ENCODE peak calls at places on chromosomes 7 and 10, in nine cellular contexts. Q, V, K, Z, P, H, A, X and G are unnamed samples.

GRCh38 chr10:26573674-26574073 is 123.8 kb upstream of the PDSS1 start:
- DNase-seq in Q (no peak), V (no peak), K (no peak), Z (no peak), P (no peak), H (peak; percentile 63), A (no peak), X (no peak), G (no peak)

GRCh38 chr7:130197094-130197493 is 8.1 kb downstream of the TMEM209 start:
- DNase-seq in Q (no peak), V (no peak), K (no peak), Z (no peak), P (no peak), H (no peak), A (no peak), X (no peak), G (no peak)

GRCh38 chr10:129921065-129921670 is 42.9 kb downstream of the EBF3 start:
- DNase-seq in Q (no peak), V (no peak), K (no peak), Z (no peak), P (no peak), H (no peak), A (no peak), X (no peak), G (no peak)

GRCh38 chr10:33015798-33016547 is 57.9 kb upstream of the ITGB1 start:
- DNase-seq in Q (no peak), V (no peak), K (no peak), Z (no peak), P (peak; percentile 87), H (no peak), A (no peak), X (peak; percentile 86), G (no peak)

GRCh38 chr7:148999166-148999565 is 29.1 kb downstream of the PDIA4 start:
- DNase-seq in Q (no peak), V (no peak), K (no peak), Z (no peak), P (no peak), H (no peak), A (no peak), X (no peak), G (no peak)

GRCh38 chr7:34091330-34091917 is 186.1 kb downstream of the BMPER start:
- DNase-seq in Q (no peak), V (peak; percentile 14), K (no peak), Z (no peak), P (peak; percentile 70), H (peak; percentile 78), A (peak; percentile 33), X (peak; percentile 69), G (peak; percentile 39)

GRCh38 chr7:93442478-93443224 is 131.9 kb downstream of the CALCR start:
- DNase-seq in Q (peak; percentile 39), V (peak; percentile 53), K (no peak), Z (no peak), P (peak; percentile 63), H (peak; percentile 86), A (peak; percentile 34), X (peak; percentile 13), G (peak; percentile 81)

GRCh38 chr7:142855756-142856564 is 1.1 kb downstream of the EPHB6 start:
- DNase-seq in Q (peak; percentile 73), V (no peak), K (peak; percentile 55), Z (peak; percentile 33), P (peak; percentile 15), H (no peak), A (peak; percentile 52), X (no peak), G (no peak)

GRCh38 chr7:28921822-28922221 is 36.3 kb downstream of the TRIL start:
- DNase-seq in Q (peak; percentile 29), V (peak; percentile 75), K (no peak), Z (no peak), P (peak; percentile 83), H (peak; percentile 83), A (peak; percentile 52), X (peak; percentile 68), G (peak; percentile 69)

GRCh38 chr10:11532329-11532728 is 79.1 kb downstream of the USP6NL start:
- DNase-seq in Q (no peak), V (no peak), K (no peak), Z (no peak), P (no peak), H (no peak), A (no peak), X (peak; percentile 51), G (peak; percentile 35)

GRCh38 chr7:120993575-120994191 is 5.2 kb downstream of the CPED1 start:
- DNase-seq in Q (no peak), V (no peak), K (no peak), Z (no peak), P (peak; percentile 87), H (no peak), A (no peak), X (peak; percentile 56), G (no peak)

GRCh38 chr10:49115796-49116508 is 630 bp upstream of the VSTM4 start:
- DNase-seq in Q (no peak), V (no peak), K (no peak), Z (no peak), P (no peak), H (no peak), A (no peak), X (no peak), G (no peak)

GRCh38 chr10:97587183-97587582 is 2.3 kb upstream of the C10orf62 start:
- DNase-seq in Q (no peak), V (no peak), K (no peak), Z (no peak), P (no peak), H (no peak), A (no peak), X (no peak), G (no peak)

GRCh38 chr10:11871470-11871869 is 48.3 kb downstream of the PROSER2 start:
- DNase-seq in Q (peak; percentile 15), V (no peak), K (no peak), Z (no peak), P (no peak), H (no peak), A (no peak), X (peak; percentile 12), G (no peak)

GRCh38 chr7:149140784-149141183 is 6.5 kb upstream of the ZNF398 start:
- DNase-seq in Q (no peak), V (no peak), K (no peak), Z (no peak), P (peak; percentile 21), H (no peak), A (no peak), X (peak; percentile 22), G (no peak)

GRCh38 chr10:12579954-12580858 is 230.9 kb downstream of the CAMK1D start:
- DNase-seq in Q (no peak), V (no peak), K (no peak), Z (no peak), P (peak; percentile 47), H (no peak), A (no peak), X (no peak), G (no peak)

GRCh38 chr7:155796381-155797261 is 15.6 kb downstream of the SHH start:
- DNase-seq in Q (peak; percentile 74), V (peak; percentile 71), K (no peak), Z (peak; percentile 25), P (peak; percentile 67), H (peak; percentile 68), A (peak; percentile 86), X (no peak), G (peak; percentile 31)

GRCh38 chr10:62813981-62814380 is 2.2 kb downstream of the EGR2 start:
- DNase-seq in Q (no peak), V (no peak), K (no peak), Z (no peak), P (no peak), H (no peak), A (no peak), X (no peak), G (no peak)

GRCh38 chr7:80018941-80019808 is 115.5 kb upstream of the GNAI1 start:
- DNase-seq in Q (peak; percentile 29), V (peak; percentile 67), K (peak; percentile 11), Z (no peak), P (peak; percentile 56), H (peak; percentile 81), A (peak; percentile 31), X (peak; percentile 64), G (peak; percentile 43)

GRCh38 chr7:19621740-19622139 is 87.1 kb downstream of the POLR1F start:
- DNase-seq in Q (no peak), V (no peak), K (no peak), Z (no peak), P (peak; percentile 12), H (no peak), A (no peak), X (peak; percentile 0), G (no peak)

DNA sequence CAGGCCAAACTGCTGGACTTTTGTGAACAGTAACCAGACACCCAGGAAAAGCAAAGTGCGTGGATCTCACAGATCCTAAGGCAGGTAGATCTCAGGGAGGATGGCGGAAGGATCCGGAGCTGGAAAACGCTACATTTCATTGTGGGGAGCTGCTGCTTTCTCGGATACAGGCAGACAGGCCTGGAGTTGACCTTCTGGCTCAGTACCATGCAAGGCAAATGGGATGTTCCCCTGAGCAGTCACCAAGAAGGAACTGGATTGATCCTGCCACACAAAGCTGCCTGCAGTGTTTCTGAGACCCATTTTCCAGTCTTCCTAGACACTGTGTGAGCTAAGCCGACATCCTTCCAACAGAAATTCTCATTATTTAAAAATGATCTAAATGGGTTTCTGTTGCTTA is 65.5 kb downstream of the ZRANB1 start:
- DNase-seq in Q (no peak), V (no peak), K (no peak), Z (no peak), P (no peak), H (no peak), A (no peak), X (no peak), G (no peak)
- H3K4me3 ChIP-seq in Q (no peak overlapping the region), V (no peak overlapping the region), K (no peak overlapping the region), Z (no peak overlapping the region), P (no peak overlapping the region), H (no peak overlapping the region), A (peak overlapping the region; percentile 16), X (no peak overlapping the region), G (no peak overlapping the region)

GRCh38 chr7:50613473-50613872 is 48.3 kb upstream of the DDC start:
- DNase-seq in Q (no peak), V (no peak), K (no peak), Z (no peak), P (no peak), H (no peak), A (no peak), X (no peak), G (no peak)
- H3K36me3 ChIP-seq in Q (peaks cover 30% of the 10 kb centered on the region), V (no peaks in the 10 kb centered on the region), K (no peaks in the 10 kb centered on the region), Z (peaks cover 63% of the 10 kb centered on the region), P (peaks cover 32% of the 10 kb centered on the region), H (peaks cover 27% of the 10 kb centered on the region), A (peaks cover 83% of the 10 kb centered on the region), X (peaks cover 29% of the 10 kb centered on the region), G (no peaks in the 10 kb centered on the region)

GRCh38 chr7:141511370-141512335 is 39.6 kb upstream of the AGK start:
- DNase-seq in Q (peak; percentile 5), V (no peak), K (no peak), Z (no peak), P (peak; percentile 20), H (peak; percentile 78), A (peak; percentile 34), X (no peak), G (no peak)
- H3K4me3 ChIP-seq in Q (no peak overlapping the region), V (no peak overlapping the region), K (no peak overlapping the region), Z (peak overlapping the region; percentile 11), P (no peak overlapping the region), H (peak overlapping the region; percentile 73), A (peak overlapping the region; percentile 39), X (no peak overlapping the region), G (no peak overlapping the region)

DNA sequence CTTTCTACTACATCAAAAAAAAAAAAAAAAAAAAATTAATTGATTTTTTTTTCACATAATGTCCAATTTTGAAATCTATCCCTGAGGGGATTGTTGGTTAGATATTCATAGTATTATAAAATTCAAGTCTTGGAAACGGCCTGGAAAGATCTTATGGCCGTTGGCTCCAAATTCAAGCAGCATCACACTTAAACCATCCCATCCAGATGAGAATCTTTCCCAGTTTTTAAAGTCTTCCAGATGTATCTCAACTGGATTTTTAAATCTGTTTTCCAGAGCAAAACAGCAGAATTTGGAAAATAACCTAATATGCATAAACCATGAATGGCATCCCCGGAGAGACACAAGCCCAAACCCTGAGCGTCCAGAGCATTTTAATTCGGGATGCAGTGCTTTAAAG is 208.1 kb upstream of the PRKCQ start:
- DNase-seq in Q (no peak), V (no peak), K (no peak), Z (no peak), P (no peak), H (no peak), A (no peak), X (no peak), G (no peak)
- H3K36me3 ChIP-seq in Q (no peaks in the 10 kb centered on the region), V (no peaks in the 10 kb centered on the region), K (no peaks in the 10 kb centered on the region), Z (no peaks in the 10 kb centered on the region), P (no peaks in the 10 kb centered on the region), H (no peaks in the 10 kb centered on the region), A (no peaks in the 10 kb centered on the region), X (no peaks in the 10 kb centered on the region), G (no peaks in the 10 kb centered on the region)